ENCODE peak calls at places on chromosomes 11 and 22, in ten cellular contexts. One of them, this sample, is unnamed.

GRCh38 chr11:116861539-116861938 is 24.1 kb upstream of the APOA1 start:
- DNase-seq in lung: no peak
- DNase-seq in tibial nerve: no peak
- DNase-seq in pancreas: no peak
- DNase-seq in AG10803: peak
- DNase-seq in RWPE2: no peak
- DNase-seq in astrocyte of the spinal cord: peak
- DNase-seq in heart right ventricle: no peak
- DNase-seq in adrenal gland: no peak
- DNase-seq in foreskin fibroblast: peak
- DNase-seq in this sample: peak

GRCh38 chr11:103798029-103798428 is 238.4 kb upstream of the DDI1 start:
- DNase-seq in tibial nerve: no peak
- DNase-seq in AG10803: peak
- DNase-seq in lung: no peak
- DNase-seq in adrenal gland: peak
- DNase-seq in astrocyte of the spinal cord: peak
- DNase-seq in foreskin fibroblast: peak
- DNase-seq in pancreas: no peak
- DNase-seq in RWPE2: no peak
- DNase-seq in heart right ventricle: peak
- DNase-seq in this sample: peak

GRCh38 chr11:36261094-36261493 is 28.1 kb downstream of the COMMD9 start:
- DNase-seq in astrocyte of the spinal cord: no peak
- DNase-seq in tibial nerve: no peak
- DNase-seq in foreskin fibroblast: no peak
- DNase-seq in adrenal gland: no peak
- DNase-seq in heart right ventricle: no peak
- DNase-seq in lung: no peak
- DNase-seq in AG10803: no peak
- DNase-seq in RWPE2: no peak
- DNase-seq in pancreas: no peak
- DNase-seq in this sample: no peak

GRCh38 chr11:35621620-35622019 is 3.4 kb downstream of the FJX1 start:
- DNase-seq in RWPE2: no peak
- DNase-seq in pancreas: no peak
- DNase-seq in adrenal gland: no peak
- DNase-seq in astrocyte of the spinal cord: peak
- DNase-seq in heart right ventricle: no peak
- DNase-seq in AG10803: no peak
- DNase-seq in lung: no peak
- DNase-seq in tibial nerve: no peak
- DNase-seq in foreskin fibroblast: no peak
- DNase-seq in this sample: no peak

GRCh38 chr11:130825621-130826020 is 90.7 kb downstream of the SNX19 start:
- DNase-seq in astrocyte of the spinal cord: no peak
- DNase-seq in tibial nerve: no peak
- DNase-seq in lung: no peak
- DNase-seq in adrenal gland: no peak
- DNase-seq in foreskin fibroblast: no peak
- DNase-seq in AG10803: peak
- DNase-seq in RWPE2: no peak
- DNase-seq in pancreas: no peak
- DNase-seq in heart right ventricle: no peak
- DNase-seq in this sample: no peak

GRCh38 chr11:35893796-35894475 is 49.9 kb upstream of the LDLRAD3 start:
- DNase-seq in adrenal gland: no peak
- DNase-seq in AG10803: peak
- DNase-seq in tibial nerve: peak
- DNase-seq in RWPE2: peak
- DNase-seq in pancreas: no peak
- DNase-seq in lung: no peak
- DNase-seq in foreskin fibroblast: peak
- DNase-seq in astrocyte of the spinal cord: no peak
- DNase-seq in heart right ventricle: no peak
- DNase-seq in this sample: peak

GRCh38 chr11:104957280-104957679 is 11.1 kb downstream of the CASP4 start:
- DNase-seq in foreskin fibroblast: no peak
- DNase-seq in heart right ventricle: no peak
- DNase-seq in RWPE2: no peak
- DNase-seq in adrenal gland: no peak
- DNase-seq in lung: no peak
- DNase-seq in astrocyte of the spinal cord: no peak
- DNase-seq in pancreas: no peak
- DNase-seq in tibial nerve: no peak
- DNase-seq in AG10803: no peak
- DNase-seq in this sample: peak

GRCh38 chr11:122240621-122241020 is 124.6 kb upstream of the BLID start:
- DNase-seq in RWPE2: no peak
- DNase-seq in pancreas: no peak
- DNase-seq in adrenal gland: no peak
- DNase-seq in AG10803: no peak
- DNase-seq in heart right ventricle: no peak
- DNase-seq in foreskin fibroblast: no peak
- DNase-seq in tibial nerve: no peak
- DNase-seq in astrocyte of the spinal cord: no peak
- DNase-seq in lung: no peak
- DNase-seq in this sample: no peak

GRCh38 chr11:67457453-67457852 is 2.3 kb downstream of the CABP4 start:
- DNase-seq in astrocyte of the spinal cord: no peak
- DNase-seq in pancreas: no peak
- DNase-seq in RWPE2: no peak
- DNase-seq in heart right ventricle: no peak
- DNase-seq in foreskin fibroblast: no peak
- DNase-seq in lung: no peak
- DNase-seq in tibial nerve: no peak
- DNase-seq in AG10803: no peak
- DNase-seq in adrenal gland: no peak
- DNase-seq in this sample: no peak

GRCh38 chr11:34366522-34366921 is 8.7 kb upstream of the ABTB2 start:
- DNase-seq in astrocyte of the spinal cord: no peak
- DNase-seq in RWPE2: no peak
- DNase-seq in pancreas: no peak
- DNase-seq in AG10803: peak
- DNase-seq in foreskin fibroblast: no peak
- DNase-seq in tibial nerve: no peak
- DNase-seq in heart right ventricle: no peak
- DNase-seq in adrenal gland: no peak
- DNase-seq in lung: no peak
- DNase-seq in this sample: peak
- TF ChIP-seq CTCF in astrocyte of the spinal cord: no peak
- TF ChIP-seq CTCF in RWPE2: peak
- TF ChIP-seq CTCF in pancreas: peak
- TF ChIP-seq CTCF in AG10803: peak
- TF ChIP-seq CTCF in foreskin fibroblast: no peak
- TF ChIP-seq CTCF in tibial nerve: no peak
- TF ChIP-seq CTCF in heart right ventricle: no peak
- TF ChIP-seq CTCF in adrenal gland: peak
- TF ChIP-seq CTCF in lung: no peak
- TF ChIP-seq CTCF in this sample: peak

GRCh38 chr11:34466802-34467488 is 28.2 kb downstream of the CAT start:
- DNase-seq in AG10803: no peak
- DNase-seq in RWPE2: no peak
- DNase-seq in lung: no peak
- DNase-seq in foreskin fibroblast: no peak
- DNase-seq in adrenal gland: no peak
- DNase-seq in pancreas: no peak
- DNase-seq in tibial nerve: no peak
- DNase-seq in heart right ventricle: no peak
- DNase-seq in astrocyte of the spinal cord: peak
- DNase-seq in this sample: peak
- H3K4me3 ChIP-seq in AG10803: no peak
- H3K4me3 ChIP-seq in RWPE2: no peak
- H3K4me3 ChIP-seq in lung: no peak
- H3K4me3 ChIP-seq in foreskin fibroblast: no peak
- H3K4me3 ChIP-seq in adrenal gland: no peak
- H3K4me3 ChIP-seq in pancreas: no peak
- H3K4me3 ChIP-seq in tibial nerve: no peak
- H3K4me3 ChIP-seq in heart right ventricle: no peak
- H3K4me3 ChIP-seq in astrocyte of the spinal cord: no peak
- H3K4me3 ChIP-seq in this sample: no peak

GRCh38 chr22:37804886-37805857 is 2.6 kb upstream of the GCAT start:
- DNase-seq in heart right ventricle: peak
- DNase-seq in foreskin fibroblast: peak
- DNase-seq in tibial nerve: peak
- DNase-seq in AG10803: peak
- DNase-seq in pancreas: peak
- DNase-seq in adrenal gland: peak
- DNase-seq in astrocyte of the spinal cord: peak
- DNase-seq in lung: peak
- DNase-seq in RWPE2: peak
- DNase-seq in this sample: peak
- TF ChIP-seq CTCF in heart right ventricle: no peak
- TF ChIP-seq CTCF in foreskin fibroblast: no peak
- TF ChIP-seq CTCF in tibial nerve: no peak
- TF ChIP-seq CTCF in AG10803: no peak
- TF ChIP-seq CTCF in pancreas: no peak
- TF ChIP-seq CTCF in adrenal gland: no peak
- TF ChIP-seq CTCF in astrocyte of the spinal cord: no peak
- TF ChIP-seq CTCF in lung: no peak
- TF ChIP-seq CTCF in RWPE2: no peak
- TF ChIP-seq CTCF in this sample: no peak

DNA sequence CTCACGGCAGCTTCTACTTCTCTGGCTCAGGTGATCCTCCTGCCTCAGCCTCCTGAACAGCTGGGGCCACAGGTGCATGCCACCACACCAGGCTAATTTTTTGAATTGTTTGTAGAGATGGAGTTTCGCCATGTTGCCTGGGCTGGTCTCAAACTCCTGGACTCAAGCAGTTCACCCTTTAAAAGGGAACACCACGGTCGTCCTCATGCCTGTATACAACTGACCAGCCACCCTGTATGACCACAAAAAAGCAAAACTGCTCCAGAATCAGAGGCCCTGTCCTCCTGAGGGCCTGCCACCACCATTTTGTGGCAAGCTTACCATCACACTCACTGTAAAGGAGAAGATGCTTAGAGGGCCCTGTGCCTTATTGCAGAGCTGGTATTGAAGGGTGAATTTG is 2.2 kb downstream of the GLB1L3 start:
- DNase-seq in adrenal gland: peak
- DNase-seq in pancreas: no peak
- DNase-seq in astrocyte of the spinal cord: no peak
- DNase-seq in lung: peak
- DNase-seq in foreskin fibroblast: no peak
- DNase-seq in RWPE2: no peak
- DNase-seq in heart right ventricle: no peak
- DNase-seq in tibial nerve: no peak
- DNase-seq in AG10803: no peak
- DNase-seq in this sample: no peak
- H3K4me3 ChIP-seq in adrenal gland: no peak
- H3K4me3 ChIP-seq in pancreas: no peak
- H3K4me3 ChIP-seq in astrocyte of the spinal cord: no peak
- H3K4me3 ChIP-seq in lung: no peak
- H3K4me3 ChIP-seq in foreskin fibroblast: no peak
- H3K4me3 ChIP-seq in RWPE2: no peak
- H3K4me3 ChIP-seq in heart right ventricle: no peak
- H3K4me3 ChIP-seq in tibial nerve: no peak
- H3K4me3 ChIP-seq in AG10803: no peak
- H3K4me3 ChIP-seq in this sample: no peak

DNA sequence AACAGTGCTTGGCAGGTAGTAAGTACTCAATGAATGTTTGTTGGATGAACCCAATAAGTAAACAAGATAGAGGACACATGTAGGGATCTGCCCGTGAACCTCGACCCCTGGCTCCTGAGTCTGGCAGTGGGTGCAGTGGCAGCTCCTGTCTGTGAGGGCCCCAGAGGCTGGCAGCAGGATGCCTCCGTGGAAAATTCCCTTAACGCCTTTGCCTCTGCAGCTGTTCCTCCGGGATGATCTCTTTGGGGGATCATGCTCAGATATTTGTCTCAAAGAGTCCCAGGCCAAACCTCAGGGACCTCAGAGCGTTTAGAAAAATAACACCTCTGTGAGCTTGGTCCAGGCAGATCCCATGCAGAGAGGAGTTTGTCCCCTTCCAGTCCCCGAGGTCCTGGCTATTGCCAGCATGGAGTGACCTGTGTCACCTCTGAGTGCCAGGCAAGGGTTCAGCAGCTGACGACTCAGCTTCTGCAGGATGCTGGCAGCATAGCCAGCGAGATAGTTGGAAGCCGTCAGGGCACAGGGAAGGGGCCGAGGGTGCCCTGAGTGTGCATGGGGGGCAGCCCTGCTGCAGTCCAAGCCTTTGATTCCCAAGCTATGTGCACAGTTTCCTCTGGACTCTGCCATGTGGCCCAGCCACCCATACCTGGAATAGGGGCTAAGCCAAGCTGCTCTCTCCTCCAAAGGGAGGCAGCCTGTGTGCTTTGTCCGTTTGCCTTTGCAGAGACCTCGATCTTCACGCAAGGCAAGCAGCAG is 613 bp upstream of the MCHR1 start:
- DNase-seq in pancreas: no peak
- DNase-seq in lung: no peak
- DNase-seq in foreskin fibroblast: no peak
- DNase-seq in RWPE2: no peak
- DNase-seq in tibial nerve: no peak
- DNase-seq in astrocyte of the spinal cord: no peak
- DNase-seq in AG10803: no peak
- DNase-seq in adrenal gland: no peak
- DNase-seq in heart right ventricle: no peak
- DNase-seq in this sample: no peak
- TF ChIP-seq CTCF in pancreas: no peak
- TF ChIP-seq CTCF in lung: no peak
- TF ChIP-seq CTCF in foreskin fibroblast: no peak
- TF ChIP-seq CTCF in RWPE2: no peak
- TF ChIP-seq CTCF in tibial nerve: no peak
- TF ChIP-seq CTCF in astrocyte of the spinal cord: no peak
- TF ChIP-seq CTCF in AG10803: no peak
- TF ChIP-seq CTCF in adrenal gland: no peak
- TF ChIP-seq CTCF in heart right ventricle: no peak
- TF ChIP-seq CTCF in this sample: no peak

DNA sequence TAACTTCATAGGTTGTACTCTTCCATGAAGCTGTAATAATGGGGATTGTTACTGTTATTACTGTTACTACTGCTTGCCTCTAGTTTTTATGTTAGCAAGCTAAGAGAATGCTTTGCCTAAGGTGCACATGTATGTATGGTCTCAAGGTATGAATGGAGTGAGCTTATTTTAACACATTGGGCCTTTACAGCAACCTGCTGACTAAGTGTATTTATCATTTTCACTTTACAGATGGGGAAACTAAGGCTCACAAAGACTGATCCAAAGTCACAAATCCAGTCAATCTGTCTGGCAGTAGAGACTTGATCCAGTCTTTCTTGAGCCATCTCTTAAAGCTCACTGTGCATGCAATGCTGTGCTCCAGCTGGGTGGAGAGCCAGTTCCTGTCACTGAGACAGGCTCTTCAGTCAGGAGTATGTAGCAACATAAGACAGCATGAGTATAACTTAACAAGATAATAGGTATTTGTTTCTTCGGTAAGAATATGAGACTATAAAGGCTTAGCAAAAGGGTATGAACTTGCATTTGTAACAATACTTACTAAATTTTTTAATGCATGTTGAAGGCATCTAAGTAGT is 66.5 kb downstream of the PPP2R1B start:
- DNase-seq in astrocyte of the spinal cord: no peak
- DNase-seq in AG10803: no peak
- DNase-seq in heart right ventricle: no peak
- DNase-seq in pancreas: no peak
- DNase-seq in adrenal gland: no peak
- DNase-seq in lung: no peak
- DNase-seq in RWPE2: no peak
- DNase-seq in foreskin fibroblast: no peak
- DNase-seq in tibial nerve: no peak
- DNase-seq in this sample: no peak
- H3K4me3 ChIP-seq in astrocyte of the spinal cord: no peak
- H3K4me3 ChIP-seq in AG10803: no peak
- H3K4me3 ChIP-seq in heart right ventricle: no peak
- H3K4me3 ChIP-seq in pancreas: no peak
- H3K4me3 ChIP-seq in adrenal gland: no peak
- H3K4me3 ChIP-seq in lung: no peak
- H3K4me3 ChIP-seq in RWPE2: no peak
- H3K4me3 ChIP-seq in foreskin fibroblast: no peak
- H3K4me3 ChIP-seq in tibial nerve: no peak
- H3K4me3 ChIP-seq in this sample: no peak